ENCODE peak calls at places on chromosomes 11 and 22, in ten cellular contexts. H is mesenchymal stem cell; I is CD4-positive, CD25-positive, alpha-beta regulatory T cell; O is neural progenitor cell; Z is uterus; N is iPS DF 6.9; X is CD8-positive, alpha-beta T cell; E is pancreas; T is GM23248; G is fibroblast of lung. M is an unnamed sample. For H3K36me3, the result is how much of the 10 kb centered on the place peaks cover.

GRCh38 chr11:72006309-72007088 is 7.8 kb downstream of the IL18BP start:
- DNase-seq in Z (no peak), O (no peak), I (no peak), T (no peak), X (no peak), H (no peak), E (no peak), N (no peak), G (no peak), M (no peak)

GRCh38 chr11:1888811-1889526 is 2.7 kb downstream of the PRR33 start:
- DNase-seq in I (peak), G (no peak), O (no peak), H (no peak), Z (peak), T (no peak), E (no peak), X (peak), N (no peak), M (peak)

GRCh38 chr11:43575931-43576833 is 104.4 kb upstream of the HSD17B12 start:
- DNase-seq in G (peak), O (no peak), X (no peak), E (no peak), Z (no peak), N (no peak), I (no peak), T (peak), H (no peak), M (no peak)

GRCh38 chr11:62195945-62196344 is 5.9 kb downstream of the SCGB1D1 start:
- DNase-seq in T (no peak), N (no peak), Z (no peak), G (no peak), E (no peak), O (peak), I (no peak), H (no peak), X (no peak), M (no peak)

GRCh38 chr11:30333405-30333804 is 10.5 kb downstream of the ARL14EP start:
- DNase-seq in I (peak), T (peak), X (no peak), Z (no peak), H (peak), N (no peak), E (no peak), G (no peak), O (peak), M (no peak)

GRCh38 chr22:37199839-37200161 is 11.8 kb upstream of the C1QTNF6 start:
- DNase-seq in X (no peak), H (no peak), N (no peak), Z (no peak), E (peak), T (no peak), O (no peak), I (no peak), G (no peak), M (no peak)

GRCh38 chr22:49710746-49711145 is 116.9 kb downstream of the BRD1 start:
- DNase-seq in G (no peak), N (no peak), X (no peak), O (no peak), H (no peak), Z (no peak), I (no peak), E (no peak), T (no peak), M (no peak)

GRCh38 chr11:14644396-14645246 is 1.0 kb downstream of the PDE3B start:
- DNase-seq in N (peak), O (peak), I (peak), H (peak), E (peak), T (peak), Z (no peak), X (peak), G (peak), M (peak)

GRCh38 chr11:13368041-13368446 is 90.5 kb downstream of the BMAL1 start:
- DNase-seq in Z (no peak), T (peak), I (no peak), G (peak), H (no peak), N (no peak), O (no peak), X (no peak), E (no peak), M (no peak)

GRCh38 chr11:112016088-112016764 is 9.0 kb upstream of the DLAT start:
- DNase-seq in E (no peak), Z (no peak), I (no peak), O (no peak), T (peak), X (no peak), N (no peak), H (peak), G (peak), M (no peak)

GRCh38 chr22:49825944-49826602 is 1.6 kb downstream of the BRD1 start:
- DNase-seq in G (peak), Z (no peak), O (no peak), T (peak), X (peak), E (no peak), N (no peak), H (peak), I (peak), M (peak)

GRCh38 chr11:72807021-72807693 is 7.1 kb upstream of the ATG16L2 start:
- DNase-seq in Z (no peak), X (no peak), T (no peak), E (no peak), H (peak), N (no peak), O (peak), G (peak), I (no peak), M (no peak)

GRCh38 chr11:6667733-6668374 is 12.2 kb upstream of the DCHS1 start:
- DNase-seq in G (no peak), Z (no peak), X (peak), N (no peak), E (no peak), O (peak), T (peak), I (peak), H (peak), M (no peak)

GRCh38 chr11:15806217-15806616 is 550.1 kb downstream of the SOX6 start:
- DNase-seq in N (no peak), H (no peak), Z (no peak), X (no peak), O (no peak), I (no peak), E (no peak), G (peak), T (no peak), M (no peak)

GRCh38 chr22:24247011-24247507 is 2.2 kb upstream of the GGT5 start:
- DNase-seq in T (peak), G (no peak), O (no peak), I (no peak), Z (no peak), N (no peak), E (no peak), X (no peak), H (peak), M (no peak)

GRCh38 chr22:46269564-46269963 is 1.8 kb downstream of the TTC38 start:
- DNase-seq in E (no peak), N (no peak), X (no peak), O (no peak), Z (no peak), I (no peak), H (no peak), T (no peak), G (no peak), M (no peak)

GRCh38 chr11:75100314-75100713 is 3.6 kb upstream of the OR2AT4 start:
- DNase-seq in X (no peak), Z (no peak), T (peak), H (peak), E (no peak), O (no peak), I (peak), N (no peak), G (peak), M (no peak)

GRCh38 chr11:130260735-130261134 is 54.0 kb downstream of the ZBTB44 start:
- DNase-seq in H (no peak), N (no peak), G (no peak), T (no peak), O (no peak), X (no peak), Z (no peak), E (no peak), I (no peak), M (no peak)

GRCh38 chr22:49893025-49893424 is 25.2 kb downstream of the ALG12 start:
- DNase-seq in G (no peak), X (no peak), Z (no peak), E (no peak), T (no peak), N (no peak), O (no peak), I (no peak), H (no peak), M (no peak)

GRCh38 chr22:47472636-47473035 is 710.2 kb downstream of the TBC1D22A start:
- DNase-seq in G (no peak), X (no peak), Z (no peak), I (no peak), N (no peak), H (no peak), T (no peak), E (no peak), O (no peak), M (no peak)

GRCh38 chr22:25448435-25449051 is 115.9 kb upstream of the GRK3 start:
- DNase-seq in G (peak), N (no peak), E (no peak), X (no peak), Z (no peak), H (peak), T (peak), O (peak), I (peak), M (no peak)

GRCh38 chr11:71249301-71249700 is 3.1 kb downstream of the SHANK2 start:
- DNase-seq in N (no peak), G (no peak), E (no peak), X (no peak), I (no peak), H (no peak), O (no peak), Z (no peak), T (no peak), M (no peak)

GRCh38 chr11:78946945-78947914 is 372.6 kb upstream of the NARS2 start:
- DNase-seq in T (peak), N (no peak), X (no peak), O (no peak), G (no peak), E (no peak), I (no peak), H (no peak), Z (peak), M (no peak)

GRCh38 chr11:62611705-62612365 is 740 bp downstream of the EML3 start:
- DNase-seq in N (no peak), E (no peak), I (peak), X (peak), Z (peak), O (peak), T (peak), G (peak), H (peak), M (peak)

GRCh38 chr11:130118636-130119387 is 40.8 kb upstream of the ST14 start:
- DNase-seq in G (no peak), Z (no peak), H (no peak), E (no peak), X (peak), O (no peak), T (no peak), N (no peak), I (peak), M (peak)

GRCh38 chr22:26679003-26679629 is 21.7 kb downstream of the MIAT start:
- DNase-seq in E (no peak), H (peak), T (peak), N (peak), O (peak), G (peak), I (peak), X (peak), Z (peak), M (peak)

GRCh38 chr11:65086809-65087208 is 2.8 kb downstream of the ZFPL1 start:
- DNase-seq in Z (no peak), I (no peak), N (no peak), E (no peak), T (no peak), G (no peak), O (no peak), X (no peak), H (no peak), M (no peak)

GRCh38 chr11:65089621-65090020 is 5.6 kb downstream of the ZFPL1 start:
- DNase-seq in T (no peak), X (no peak), H (no peak), N (no peak), Z (no peak), E (no peak), O (no peak), G (no peak), I (no peak), M (no peak)

GRCh38 chr11:65087216-65087615 is 3.2 kb downstream of the ZFPL1 start:
- DNase-seq in X (no peak), H (no peak), O (no peak), N (no peak), Z (no peak), T (no peak), E (no peak), I (no peak), G (no peak), M (no peak)

GRCh38 chr11:65090628-65091027 is 5.4 kb upstream of the VPS51 start:
- DNase-seq in I (no peak), H (no peak), Z (no peak), G (no peak), X (no peak), O (no peak), T (no peak), N (no peak), E (no peak), M (no peak)

GRCh38 chr11:65087827-65088226 is 3.8 kb downstream of the ZFPL1 start:
- DNase-seq in I (no peak), N (no peak), O (no peak), Z (no peak), X (no peak), G (no peak), T (no peak), H (no peak), E (no peak), M (no peak)
- H3K36me3 ChIP-seq in I (under half), N (under half), O (under half), Z (under half), X (under half), G (under half), T (under half), H (half or more), E (under half), M (under half)

DNA sequence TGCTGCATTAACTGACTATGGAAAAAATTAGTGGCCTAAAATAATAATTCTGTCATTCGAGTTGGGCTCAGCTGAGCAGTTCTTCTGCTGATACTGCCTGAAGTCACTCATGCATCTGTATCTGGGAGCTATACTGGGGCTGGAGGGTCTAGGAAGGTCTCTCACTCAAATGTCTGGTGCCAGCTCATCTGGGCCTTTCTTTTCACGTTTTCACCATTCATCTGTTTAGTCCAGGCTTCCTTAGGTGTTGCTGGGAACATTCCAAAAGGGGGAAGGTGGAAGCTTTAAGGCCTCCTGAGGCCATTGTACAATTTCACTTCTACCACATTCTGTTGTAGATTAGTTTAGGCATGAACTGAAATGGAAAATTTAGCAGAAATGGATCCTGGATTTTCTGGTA is 28.0 kb downstream of the YAP1 start:
- DNase-seq in G (peak), O (no peak), H (peak), N (no peak), Z (no peak), X (no peak), I (no peak), E (no peak), T (peak), M (no peak)
- H3K4me3 ChIP-seq in G (no peak), O (no peak), H (no peak), N (no peak), Z (no peak), X (no peak), I (no peak), E (no peak), T (peak), M (no peak)

GRCh38 chr22:19176175-19176630 is 2.3 kb downstream of the SLC25A1 start:
- DNase-seq in N (no peak), H (no peak), Z (no peak), O (peak), E (no peak), G (no peak), T (no peak), I (no peak), X (no peak), M (no peak)

GRCh38 chr22:19175026-19175601 is 3.4 kb downstream of the SLC25A1 start:
- DNase-seq in G (no peak), E (no peak), H (no peak), N (no peak), Z (no peak), T (no peak), O (peak), I (no peak), X (no peak), M (no peak)

GRCh38 chr22:19176732-19177131 is 1.8 kb downstream of the SLC25A1 start:
- DNase-seq in G (no peak), N (no peak), I (no peak), X (no peak), T (no peak), E (no peak), Z (no peak), O (peak), H (no peak), M (no peak)

GRCh38 chr22:19174106-19175025 is 4.2 kb downstream of the SLC25A1 start:
- DNase-seq in H (peak), Z (peak), O (peak), N (no peak), T (peak), I (no peak), G (peak), X (no peak), E (no peak), M (no peak)

GRCh38 chr22:19175602-19176174 is 2.8 kb downstream of the SLC25A1 start:
- DNase-seq in I (no peak), T (no peak), Z (no peak), H (no peak), O (peak), N (no peak), E (no peak), G (no peak), X (no peak), M (no peak)
- H3K36me3 ChIP-seq in I (under half), T (under half), Z (under half), H (under half), O (under half), N (under half), E (under half), G (under half), X (under half), M (under half)

GRCh38 chr11:65132238-65132987 is 1.9 kb downstream of the SYVN1 start:
- DNase-seq in E (no peak), X (no peak), G (no peak), O (no peak), H (no peak), N (no peak), I (no peak), Z (peak), T (no peak), M (no peak)

GRCh38 chr11:65130631-65131416 is 3.5 kb downstream of the SYVN1 start:
- DNase-seq in H (no peak), G (no peak), E (no peak), O (no peak), Z (peak), N (no peak), T (no peak), I (no peak), X (no peak), M (no peak)

GRCh38 chr11:65132988-65133700 is 1.2 kb downstream of the SYVN1 start:
- DNase-seq in H (peak), I (peak), Z (peak), T (peak), G (no peak), E (peak), N (no peak), O (peak), X (peak), M (peak)

GRCh38 chr11:65131417-65131776 is 2.9 kb downstream of the SYVN1 start:
- DNase-seq in E (peak), G (no peak), I (no peak), N (no peak), H (no peak), X (no peak), Z (peak), O (no peak), T (no peak), M (no peak)

DNA sequence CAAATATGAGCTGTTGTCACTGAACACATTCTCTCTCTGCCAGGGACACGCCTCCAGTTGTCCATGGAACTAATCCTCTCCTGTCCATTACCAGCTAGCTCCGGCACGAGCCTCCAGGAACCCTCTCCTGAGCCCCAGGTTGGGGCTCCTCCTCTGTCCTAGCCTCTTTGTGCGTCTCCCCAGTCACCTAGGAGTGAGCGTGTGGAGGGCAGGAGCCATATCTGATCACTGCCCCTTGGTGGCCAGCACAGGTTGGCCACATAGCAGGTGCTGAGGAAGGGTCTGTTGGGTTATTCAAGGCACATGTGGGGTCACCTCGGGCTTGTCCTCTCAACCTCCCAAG is 2.5 kb downstream of the SYVN1 start:
- DNase-seq in Z (no peak), X (no peak), O (no peak), E (no peak), T (no peak), G (no peak), I (no peak), N (no peak), H (no peak), M (peak)
- H3K4me3 ChIP-seq in Z (no peak), X (no peak), O (no peak), E (no peak), T (no peak), G (no peak), I (no peak), N (no peak), H (no peak), M (no peak)

GRCh38 chr11:47176328-47177228 is at the start of gene ARFGAP2:
- DNase-seq in I (peak), X (peak), Z (peak), G (peak), E (peak), H (peak), O (peak), N (peak), T (peak), M (peak)

GRCh38 chr11:47175746-47176327 is 842 bp downstream of the ARFGAP2 start:
- DNase-seq in O (no peak), X (no peak), I (no peak), E (no peak), N (no peak), G (no peak), H (no peak), T (no peak), Z (no peak), M (no peak)

GRCh38 chr11:47172740-47173139 is 3.9 kb downstream of the ARFGAP2 start:
- DNase-seq in T (no peak), E (no peak), H (no peak), N (no peak), G (no peak), O (no peak), I (no peak), X (no peak), Z (no peak), M (no peak)

GRCh38 chr11:47171057-47171838 is 5.4 kb downstream of the ARFGAP2 start:
- DNase-seq in G (no peak), E (no peak), H (no peak), O (no peak), I (no peak), X (no peak), T (no peak), N (no peak), Z (no peak), M (no peak)

DNA sequence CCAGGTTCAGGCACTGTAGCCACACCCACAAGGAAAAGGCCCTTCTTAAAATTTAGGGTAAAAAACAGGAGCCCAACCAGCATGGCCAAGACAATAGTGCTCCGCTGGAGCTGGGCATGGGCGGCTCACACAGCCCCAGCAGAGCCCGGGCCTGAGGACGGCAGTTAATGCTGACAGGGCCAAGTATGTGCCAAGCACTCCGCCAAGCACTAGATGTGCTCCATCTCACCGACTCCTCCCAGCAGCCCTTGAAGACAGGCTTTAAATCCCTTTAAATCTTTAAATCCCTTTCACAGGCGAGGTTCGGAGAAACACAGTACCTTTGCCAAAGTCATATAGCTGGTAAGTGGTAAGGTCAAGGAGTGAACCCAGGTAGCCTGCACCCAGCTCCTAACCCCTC is 4.8 kb downstream of the ARFGAP2 start:
- DNase-seq in X (no peak), O (no peak), N (no peak), Z (no peak), T (no peak), G (no peak), H (no peak), I (no peak), E (no peak), M (no peak)
- H3K36me3 ChIP-seq in X (half or more), O (under half), N (under half), Z (under half), T (under half), G (under half), H (half or more), I (half or more), E (under half), M (half or more)

GRCh38 chr11:44670814-44671213 is 55.9 kb upstream of the TSPAN18 start:
- DNase-seq in Z (no peak), H (no peak), E (no peak), O (no peak), I (no peak), T (no peak), N (no peak), G (no peak), X (no peak), M (no peak)
- H3K4me3 ChIP-seq in Z (no peak), H (no peak), E (no peak), O (no peak), I (no peak), T (no peak), N (no peak), G (no peak), X (no peak), M (no peak)

GRCh38 chr22:29344137-29344536 is 28.6 kb upstream of the RASL10A start:
- DNase-seq in G (peak), H (peak), I (no peak), N (no peak), E (peak), O (no peak), Z (peak), X (no peak), T (peak), M (no peak)
- H3K36me3 ChIP-seq in G (under half), H (half or more), I (half or more), N (under half), E (under half), O (under half), Z (under half), X (half or more), T (under half), M (under half)